ENCODE peak calls at places on chromosomes 3 and 15, in eight cellular contexts. L, B, D, V, M, K, X and E are unnamed samples.

GRCh38 chr3:127761101-127761802 is 61.1 kb downstream of the MGLL start:
- DNase-seq in V (no peak), B (no peak), K (no peak), D (peak; percentile 36), L (no peak), X (no peak), M (peak; percentile 80), E (peak; percentile 89)

GRCh38 chr15:66908503-66909095 is 156.8 kb upstream of the SMAD3 start:
- DNase-seq in L (no peak), V (peak; percentile 30), D (no peak), B (no peak), M (no peak), K (no peak), X (no peak), E (no peak)

GRCh38 chr15:64461577-64462162 is 1.3 kb downstream of the ZNF609 start:
- DNase-seq in X (peak; percentile 96), V (peak; percentile 27), M (no peak), B (no peak), D (no peak), K (no peak), L (no peak), E (no peak)

GRCh38 chr3:43155464-43156121 is 49.7 kb upstream of the POMGNT2 start:
- DNase-seq in B (peak; percentile 57), M (no peak), L (peak; percentile 42), D (peak; percentile 49), X (peak; percentile 56), K (peak; percentile 58), V (peak; percentile 83), E (peak; percentile 85)

GRCh38 chr15:72229076-72229946 is 1.7 kb downstream of the PKM start:
- DNase-seq in X (peak; percentile 30), L (no peak), K (no peak), B (no peak), M (no peak), V (peak; percentile 24), D (no peak), E (no peak)

GRCh38 chr15:98775498-98776230 is 127.3 kb downstream of the IGF1R start:
- DNase-seq in M (no peak), D (no peak), B (no peak), V (no peak), K (no peak), X (no peak), L (no peak), E (no peak)

GRCh38 chr15:85905626-85906025 is 110.9 kb upstream of the KLHL25 start:
- DNase-seq in M (no peak), L (no peak), X (no peak), V (no peak), D (no peak), B (no peak), K (no peak), E (no peak)

GRCh38 chr3:45225465-45226205 is 452 bp downstream of the TMEM158 start:
- DNase-seq in D (no peak), M (peak; percentile 67), X (peak; percentile 66), B (no peak), V (no peak), K (peak; percentile 19), L (no peak), E (no peak)

GRCh38 chr3:49903451-49904424 is at the start of gene MST1R:
- DNase-seq in M (peak; percentile 95), V (no peak), K (peak; percentile 74), D (peak; percentile 94), X (peak; percentile 93), B (peak; percentile 39), L (no peak), E (peak; percentile 51)

GRCh38 chr3:57043518-57043917 is 16.9 kb upstream of the SPATA12 start:
- DNase-seq in X (no peak), D (no peak), B (no peak), M (no peak), K (no peak), V (no peak), L (no peak), E (no peak)

GRCh38 chr3:194485876-194486539 is 794 bp downstream of the ATP13A3 start:
- DNase-seq in X (peak; percentile 40), B (peak; percentile 22), V (peak; percentile 31), M (peak; percentile 79), D (peak; percentile 50), K (peak; percentile 19), L (no peak), E (peak; percentile 74)

GRCh38 chr3:174035317-174035886 is 637.9 kb downstream of the NLGN1 start:
- DNase-seq in D (no peak), L (no peak), M (no peak), X (peak; percentile 8), V (peak; percentile 19), K (no peak), B (no peak), E (no peak)

GRCh38 chr3:150238995-150239612 is 169.0 kb upstream of the TSC22D2 start:
- DNase-seq in X (peak; percentile 49), M (no peak), B (no peak), L (no peak), V (no peak), D (peak; percentile 38), K (no peak), E (no peak)

GRCh38 chr3:107308716-107309115 is 68.5 kb upstream of the CCDC54 start:
- DNase-seq in V (no peak), L (no peak), K (no peak), X (no peak), M (no peak), D (no peak), B (no peak), E (no peak)

DNA sequence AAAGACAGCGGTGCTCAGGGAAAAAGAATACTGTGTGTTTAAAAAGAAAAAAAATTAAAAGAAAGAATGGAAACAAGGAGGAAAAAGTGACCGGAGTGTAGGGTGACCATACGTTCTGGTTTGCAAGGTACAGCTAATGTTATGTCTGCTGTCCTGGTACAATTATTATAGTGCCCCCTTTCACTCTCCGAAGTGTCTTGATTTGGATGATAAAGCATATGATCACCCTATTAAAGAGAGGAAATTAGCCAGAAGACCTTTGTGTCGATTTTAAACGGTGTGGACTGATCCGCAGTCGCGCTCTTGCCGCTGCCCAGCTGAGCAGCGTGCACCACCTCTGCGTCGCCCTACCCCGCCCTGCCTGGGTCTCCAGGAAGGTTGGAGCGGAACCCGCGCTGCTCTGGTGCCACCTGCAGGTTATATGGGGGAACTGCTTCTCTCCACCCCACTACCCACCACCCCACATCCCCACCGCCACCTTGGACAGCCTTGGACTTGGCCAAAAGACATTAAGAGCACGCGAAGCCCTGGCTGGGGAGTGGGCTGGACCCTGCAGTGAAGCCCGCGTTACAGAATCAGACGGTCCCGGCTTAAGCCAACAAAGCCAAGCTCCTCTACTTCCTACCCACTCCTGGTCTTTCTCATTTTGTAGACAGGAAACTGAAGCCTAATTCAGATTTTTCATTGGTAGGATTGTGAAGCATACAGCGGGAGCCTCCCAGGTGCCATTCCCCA is 41.2 kb upstream of the UBE2Q2 start:
- DNase-seq in M (peak; percentile 91), V (peak; percentile 54), K (peak; percentile 63), B (peak; percentile 66), L (peak; percentile 45), D (peak; percentile 84), X (peak; percentile 87), E (peak; percentile 64)
- H3K4me3 ChIP-seq in M (no peak overlapping the region), V (peak overlapping the region; percentile 35), K (no peak overlapping the region), B (peak overlapping the region; percentile 27), L (peak overlapping the region; percentile 34), D (no peak overlapping the region), X (peak overlapping the region; percentile 9), E (no peak overlapping the region)

GRCh38 chr3:98388147-98388546 is 2.3 kb upstream of the OR5K3 start:
- DNase-seq in V (no peak), B (no peak), K (no peak), L (no peak), X (no peak), D (no peak), M (no peak), E (no peak)
- H3K4me3 ChIP-seq in V (no peak overlapping the region), B (no peak overlapping the region), K (no peak overlapping the region), L (no peak overlapping the region), X (no peak overlapping the region), D (no peak overlapping the region), M (no peak overlapping the region), E (no peak overlapping the region)

DNA sequence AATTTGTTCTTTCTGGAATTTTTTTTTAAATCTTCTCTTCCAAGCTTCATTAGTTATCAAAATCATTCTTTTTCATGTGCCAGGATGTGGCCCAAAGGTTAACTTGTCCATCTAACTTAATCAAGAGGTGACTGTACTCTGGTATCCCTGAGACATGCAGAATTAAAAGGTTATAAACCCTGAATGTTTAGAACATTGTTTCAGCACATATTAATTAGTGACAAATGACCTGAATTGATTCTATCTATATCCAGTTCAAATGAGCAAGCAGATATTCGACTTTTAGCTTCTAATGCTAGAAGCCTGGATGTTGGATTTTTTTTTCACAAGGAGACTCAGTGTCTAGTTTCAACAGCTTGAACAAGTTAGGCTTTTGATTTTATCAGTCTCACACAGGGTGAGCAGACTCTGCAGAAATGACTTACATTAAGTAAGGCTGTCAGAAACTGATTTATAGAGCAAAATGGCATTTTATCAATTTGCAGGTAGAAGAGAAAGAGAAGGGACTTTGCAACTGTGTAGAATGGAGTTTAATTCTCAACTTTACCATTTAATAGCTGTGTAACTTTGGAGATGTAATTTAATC is 99.9 kb downstream of the ALCAM start:
- DNase-seq in D (no peak), V (no peak), B (no peak), X (no peak), M (no peak), L (no peak), K (no peak), E (no peak)
- H3K4me3 ChIP-seq in D (no peak overlapping the region), V (no peak overlapping the region), B (no peak overlapping the region), X (no peak overlapping the region), M (no peak overlapping the region), L (no peak overlapping the region), K (no peak overlapping the region), E (no peak overlapping the region)

DNA sequence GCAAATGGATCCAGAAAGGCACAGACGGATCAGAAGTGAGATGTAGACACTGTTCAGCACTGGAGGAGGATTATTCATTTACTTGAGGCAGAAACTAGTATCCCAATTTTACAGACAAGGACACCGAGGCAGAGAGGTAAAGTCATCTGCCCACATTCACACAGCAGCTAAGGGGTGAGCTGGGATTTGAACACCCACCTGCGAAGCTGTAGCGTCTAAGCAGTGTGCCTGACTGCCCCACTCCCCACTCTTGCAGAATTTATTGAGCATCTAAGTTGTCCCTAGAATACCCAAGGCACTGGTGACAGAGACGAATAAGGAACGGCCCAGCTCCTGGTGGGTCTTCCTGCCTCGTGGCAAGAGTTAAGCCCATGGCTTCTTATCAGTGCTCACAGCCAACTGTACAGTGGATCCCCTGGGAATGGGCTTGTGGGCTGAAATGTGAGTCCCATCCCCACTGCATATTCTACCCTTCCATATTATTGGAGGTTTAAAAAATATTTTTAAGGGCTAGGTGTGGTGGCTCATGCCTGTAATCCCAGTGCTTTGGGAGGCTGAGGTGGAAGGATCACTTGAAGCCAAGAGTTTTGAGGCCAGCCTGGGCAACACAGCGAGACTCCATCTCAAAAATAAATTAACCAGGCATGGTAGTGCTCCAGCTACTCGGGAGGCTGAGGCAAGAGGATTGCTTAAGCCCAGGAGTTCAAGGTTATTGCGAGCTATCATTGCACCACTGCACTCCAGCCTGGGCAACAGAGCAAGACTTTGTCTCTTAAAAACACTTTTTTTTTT is 77.6 kb downstream of the IQSEC1 start:
- DNase-seq in D (peak; percentile 7), V (no peak), M (no peak), X (peak; percentile 75), L (no peak), K (no peak), B (no peak), E (no peak)
- H3K4me3 ChIP-seq in D (no peak overlapping the region), V (no peak overlapping the region), M (peak overlapping the region; percentile 82), X (peak overlapping the region; percentile 73), L (no peak overlapping the region), K (no peak overlapping the region), B (peak overlapping the region; percentile 78), E (peak overlapping the region; percentile 62)